ENCODE peak calls at places on chromosome 15, in eight cellular contexts. One of them, this sample, is unnamed.

GRCh38 chr15:99614749-99615288 is 49.0 kb downstream of the MEF2A start:
- DNase-seq in transverse colon: no peak
- DNase-seq in dorsolateral prefrontal cortex: no peak
- DNase-seq in epithelial cell of esophagus: peak; percentile 31
- DNase-seq in OCI-LY7: no peak
- DNase-seq in lung: no peak
- DNase-seq in lower leg skin: no peak
- DNase-seq in tibial artery: no peak
- DNase-seq in this sample: no peak

GRCh38 chr15:101070502-101071273 is 151.5 kb downstream of the LRRK1 start:
- DNase-seq in transverse colon: no peak
- DNase-seq in dorsolateral prefrontal cortex: peak; percentile 13
- DNase-seq in epithelial cell of esophagus: peak; percentile 77
- DNase-seq in OCI-LY7: no peak
- DNase-seq in lung: no peak
- DNase-seq in lower leg skin: no peak
- DNase-seq in tibial artery: no peak
- DNase-seq in this sample: no peak

GRCh38 chr15:82031871-82032270 is 13.9 kb downstream of the MEX3B start:
- DNase-seq in transverse colon: no peak
- DNase-seq in dorsolateral prefrontal cortex: no peak
- DNase-seq in epithelial cell of esophagus: no peak
- DNase-seq in OCI-LY7: no peak
- DNase-seq in lung: no peak
- DNase-seq in lower leg skin: no peak
- DNase-seq in tibial artery: no peak
- DNase-seq in this sample: no peak

GRCh38 chr15:39579487-39580116 is 1.3 kb upstream of the THBS1 start:
- DNase-seq in transverse colon: peak; percentile 49
- DNase-seq in dorsolateral prefrontal cortex: no peak
- DNase-seq in epithelial cell of esophagus: peak; percentile 85
- DNase-seq in OCI-LY7: no peak
- DNase-seq in lung: peak; percentile 80
- DNase-seq in lower leg skin: peak; percentile 92
- DNase-seq in tibial artery: peak; percentile 84
- DNase-seq in this sample: no peak

GRCh38 chr15:60326343-60326742 is 71.4 kb downstream of the ANXA2 start:
- DNase-seq in transverse colon: no peak
- DNase-seq in dorsolateral prefrontal cortex: no peak
- DNase-seq in epithelial cell of esophagus: no peak
- DNase-seq in OCI-LY7: no peak
- DNase-seq in lung: no peak
- DNase-seq in lower leg skin: no peak
- DNase-seq in tibial artery: no peak
- DNase-seq in this sample: no peak

GRCh38 chr15:34360298-34360697 is 6.7 kb downstream of the LPCAT4 start:
- DNase-seq in transverse colon: no peak
- DNase-seq in dorsolateral prefrontal cortex: no peak
- DNase-seq in epithelial cell of esophagus: peak; percentile 91
- DNase-seq in OCI-LY7: no peak
- DNase-seq in lung: no peak
- DNase-seq in lower leg skin: no peak
- DNase-seq in tibial artery: no peak
- DNase-seq in this sample: no peak

GRCh38 chr15:43939070-43939469 is 112.3 kb downstream of the WDR76 start:
- DNase-seq in transverse colon: peak; percentile 14
- DNase-seq in dorsolateral prefrontal cortex: no peak
- DNase-seq in epithelial cell of esophagus: peak; percentile 42
- DNase-seq in OCI-LY7: peak; percentile 13
- DNase-seq in lung: no peak
- DNase-seq in lower leg skin: no peak
- DNase-seq in tibial artery: no peak
- DNase-seq in this sample: peak; percentile 21

GRCh38 chr15:87537295-87537694 is 719.2 kb downstream of the NTRK3 start:
- DNase-seq in transverse colon: no peak
- DNase-seq in dorsolateral prefrontal cortex: no peak
- DNase-seq in epithelial cell of esophagus: no peak
- DNase-seq in OCI-LY7: no peak
- DNase-seq in lung: no peak
- DNase-seq in lower leg skin: no peak
- DNase-seq in tibial artery: no peak
- DNase-seq in this sample: no peak

GRCh38 chr15:49832421-49832980 is 211.7 kb downstream of the DTWD1 start:
- DNase-seq in transverse colon: peak; percentile 56
- DNase-seq in dorsolateral prefrontal cortex: no peak
- DNase-seq in epithelial cell of esophagus: peak; percentile 47
- DNase-seq in OCI-LY7: peak; percentile 3
- DNase-seq in lung: no peak
- DNase-seq in lower leg skin: no peak
- DNase-seq in tibial artery: no peak
- DNase-seq in this sample: no peak

GRCh38 chr15:64943512-64944225 is 32.0 kb downstream of the ANKDD1A start:
- DNase-seq in transverse colon: no peak
- DNase-seq in dorsolateral prefrontal cortex: no peak
- DNase-seq in epithelial cell of esophagus: no peak
- DNase-seq in OCI-LY7: no peak
- DNase-seq in lung: peak; percentile 26
- DNase-seq in lower leg skin: peak; percentile 50
- DNase-seq in tibial artery: no peak
- DNase-seq in this sample: no peak

GRCh38 chr15:44501768-44502366 is 35.1 kb upstream of the EIF3J start:
- DNase-seq in transverse colon: no peak
- DNase-seq in dorsolateral prefrontal cortex: no peak
- DNase-seq in epithelial cell of esophagus: peak; percentile 48
- DNase-seq in OCI-LY7: peak; percentile 42
- DNase-seq in lung: no peak
- DNase-seq in lower leg skin: no peak
- DNase-seq in tibial artery: no peak
- DNase-seq in this sample: peak; percentile 36

GRCh38 chr15:80210612-80211554 is 41.1 kb downstream of the CTXND1 start:
- DNase-seq in transverse colon: no peak
- DNase-seq in dorsolateral prefrontal cortex: no peak
- DNase-seq in epithelial cell of esophagus: no peak
- DNase-seq in OCI-LY7: peak; percentile 36
- DNase-seq in lung: peak; percentile 11
- DNase-seq in lower leg skin: no peak
- DNase-seq in tibial artery: no peak
- DNase-seq in this sample: peak; percentile 34

GRCh38 chr15:31374489-31374888 is 47.9 kb downstream of the KLF13 start:
- DNase-seq in transverse colon: peak; percentile 79
- DNase-seq in dorsolateral prefrontal cortex: no peak
- DNase-seq in epithelial cell of esophagus: no peak
- DNase-seq in OCI-LY7: no peak
- DNase-seq in lung: no peak
- DNase-seq in lower leg skin: no peak
- DNase-seq in tibial artery: no peak
- DNase-seq in this sample: peak; percentile 16

GRCh38 chr15:66803182-66803729 is 101.2 kb downstream of the SMAD6 start:
- DNase-seq in transverse colon: peak; percentile 89
- DNase-seq in dorsolateral prefrontal cortex: no peak
- DNase-seq in epithelial cell of esophagus: peak; percentile 87
- DNase-seq in OCI-LY7: no peak
- DNase-seq in lung: peak; percentile 94
- DNase-seq in lower leg skin: peak; percentile 97
- DNase-seq in tibial artery: peak; percentile 94
- DNase-seq in this sample: no peak

GRCh38 chr15:89203705-89204273 is 17.6 kb downstream of the RLBP1 start:
- DNase-seq in transverse colon: no peak
- DNase-seq in dorsolateral prefrontal cortex: no peak
- DNase-seq in epithelial cell of esophagus: no peak
- DNase-seq in OCI-LY7: no peak
- DNase-seq in lung: no peak
- DNase-seq in lower leg skin: no peak
- DNase-seq in tibial artery: no peak
- DNase-seq in this sample: no peak

GRCh38 chr15:71201471-71201870 is 86.2 kb downstream of the THSD4 start:
- DNase-seq in transverse colon: peak; percentile 11
- DNase-seq in dorsolateral prefrontal cortex: no peak
- DNase-seq in epithelial cell of esophagus: no peak
- DNase-seq in OCI-LY7: no peak
- DNase-seq in lung: peak; percentile 87
- DNase-seq in lower leg skin: peak; percentile 76
- DNase-seq in tibial artery: no peak
- DNase-seq in this sample: no peak

GRCh38 chr15:33915571-33916407 is 52.5 kb upstream of the CHRM5 start:
- DNase-seq in transverse colon: peak; percentile 66
- DNase-seq in dorsolateral prefrontal cortex: no peak
- DNase-seq in epithelial cell of esophagus: peak; percentile 67
- DNase-seq in OCI-LY7: no peak
- DNase-seq in lung: no peak
- DNase-seq in lower leg skin: no peak
- DNase-seq in tibial artery: no peak
- DNase-seq in this sample: no peak

GRCh38 chr15:67997996-67998395 is 56.1 kb upstream of the PIAS1 start:
- DNase-seq in transverse colon: no peak
- DNase-seq in dorsolateral prefrontal cortex: no peak
- DNase-seq in epithelial cell of esophagus: peak; percentile 94
- DNase-seq in OCI-LY7: no peak
- DNase-seq in lung: no peak
- DNase-seq in lower leg skin: peak; percentile 10
- DNase-seq in tibial artery: no peak
- DNase-seq in this sample: no peak

GRCh38 chr15:51737538-51738305 is at the start of gene LYSMD2:
- DNase-seq in transverse colon: peak; percentile 79
- DNase-seq in dorsolateral prefrontal cortex: peak; percentile 53
- DNase-seq in epithelial cell of esophagus: peak; percentile 51
- DNase-seq in OCI-LY7: peak; percentile 30
- DNase-seq in lung: peak; percentile 70
- DNase-seq in lower leg skin: peak; percentile 95
- DNase-seq in tibial artery: peak; percentile 88
- DNase-seq in this sample: peak; percentile 83

GRCh38 chr15:50124557-50125080 is 5.6 kb upstream of the ATP8B4 start:
- DNase-seq in transverse colon: no peak
- DNase-seq in dorsolateral prefrontal cortex: no peak
- DNase-seq in epithelial cell of esophagus: no peak
- DNase-seq in OCI-LY7: no peak
- DNase-seq in lung: no peak
- DNase-seq in lower leg skin: no peak
- DNase-seq in tibial artery: no peak
- DNase-seq in this sample: no peak

GRCh38 chr15:70777156-70777926 is 14.0 kb upstream of the UACA start:
- DNase-seq in transverse colon: no peak
- DNase-seq in dorsolateral prefrontal cortex: no peak
- DNase-seq in epithelial cell of esophagus: no peak
- DNase-seq in OCI-LY7: no peak
- DNase-seq in lung: peak; percentile 9
- DNase-seq in lower leg skin: no peak
- DNase-seq in tibial artery: no peak
- DNase-seq in this sample: no peak

GRCh38 chr15:52804526-52805081 is 14.5 kb upstream of the ONECUT1 start:
- DNase-seq in transverse colon: no peak
- DNase-seq in dorsolateral prefrontal cortex: no peak
- DNase-seq in epithelial cell of esophagus: no peak
- DNase-seq in OCI-LY7: no peak
- DNase-seq in lung: no peak
- DNase-seq in lower leg skin: peak; percentile 57
- DNase-seq in tibial artery: no peak
- DNase-seq in this sample: peak; percentile 33

GRCh38 chr15:45242289-45242688 is 9.7 kb upstream of the SLC28A2 start:
- DNase-seq in transverse colon: no peak
- DNase-seq in dorsolateral prefrontal cortex: no peak
- DNase-seq in epithelial cell of esophagus: no peak
- DNase-seq in OCI-LY7: peak; percentile 42
- DNase-seq in lung: no peak
- DNase-seq in lower leg skin: no peak
- DNase-seq in tibial artery: no peak
- DNase-seq in this sample: no peak

GRCh38 chr15:48385431-48385830 is 54.2 kb downstream of the DUT start:
- DNase-seq in transverse colon: no peak
- DNase-seq in dorsolateral prefrontal cortex: no peak
- DNase-seq in epithelial cell of esophagus: peak; percentile 69
- DNase-seq in OCI-LY7: no peak
- DNase-seq in lung: no peak
- DNase-seq in lower leg skin: no peak
- DNase-seq in tibial artery: no peak
- DNase-seq in this sample: no peak

GRCh38 chr15:74664028-74664616 is 31.7 kb downstream of the EDC3 start:
- DNase-seq in transverse colon: peak; percentile 80
- DNase-seq in dorsolateral prefrontal cortex: no peak
- DNase-seq in epithelial cell of esophagus: peak; percentile 38
- DNase-seq in OCI-LY7: no peak
- DNase-seq in lung: peak; percentile 76
- DNase-seq in lower leg skin: no peak
- DNase-seq in tibial artery: no peak
- DNase-seq in this sample: no peak

GRCh38 chr15:76035593-76035992 is 23.4 kb upstream of the NRG4 start:
- DNase-seq in transverse colon: no peak
- DNase-seq in dorsolateral prefrontal cortex: no peak
- DNase-seq in epithelial cell of esophagus: no peak
- DNase-seq in OCI-LY7: no peak
- DNase-seq in lung: no peak
- DNase-seq in lower leg skin: no peak
- DNase-seq in tibial artery: no peak
- DNase-seq in this sample: no peak
- TF ChIP-seq CTCF in transverse colon: no peak
- TF ChIP-seq CTCF in dorsolateral prefrontal cortex: no peak
- TF ChIP-seq CTCF in epithelial cell of esophagus: no peak
- TF ChIP-seq CTCF in OCI-LY7: no peak
- TF ChIP-seq CTCF in lung: no peak
- TF ChIP-seq CTCF in lower leg skin: no peak
- TF ChIP-seq CTCF in tibial artery: no peak
- TF ChIP-seq CTCF in this sample: no peak

GRCh38 chr15:92079047-92079446 is 225.5 kb downstream of the SLCO3A1 start:
- DNase-seq in transverse colon: no peak
- DNase-seq in dorsolateral prefrontal cortex: no peak
- DNase-seq in epithelial cell of esophagus: no peak
- DNase-seq in OCI-LY7: peak; percentile 51
- DNase-seq in lung: no peak
- DNase-seq in lower leg skin: no peak
- DNase-seq in tibial artery: no peak
- DNase-seq in this sample: no peak
- TF ChIP-seq CTCF in transverse colon: no peak
- TF ChIP-seq CTCF in dorsolateral prefrontal cortex: no peak
- TF ChIP-seq CTCF in epithelial cell of esophagus: peak; percentile 47
- TF ChIP-seq CTCF in OCI-LY7: peak; percentile 74
- TF ChIP-seq CTCF in lung: no peak
- TF ChIP-seq CTCF in lower leg skin: no peak
- TF ChIP-seq CTCF in tibial artery: no peak
- TF ChIP-seq CTCF in this sample: no peak

DNA sequence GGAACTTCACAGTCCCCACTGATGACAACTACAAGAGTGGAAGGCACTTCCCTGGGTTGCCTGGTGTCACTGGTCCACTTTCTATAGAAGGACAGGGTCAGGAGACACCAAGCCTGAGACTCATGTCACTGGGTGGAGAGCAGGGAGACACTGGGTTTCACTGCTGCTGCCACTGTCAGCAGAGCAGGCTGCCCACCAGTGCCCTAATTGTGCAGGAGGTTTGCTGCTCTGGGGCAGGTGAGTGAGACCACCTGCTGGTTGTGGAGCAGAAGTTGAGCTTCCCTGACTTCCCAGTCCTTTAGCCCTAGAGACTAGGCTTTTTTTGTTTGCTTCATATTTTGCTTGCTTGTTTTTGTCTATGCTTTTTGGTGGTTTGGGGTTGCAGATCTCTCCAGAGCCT is 528.4 kb upstream of the RGMA start:
- DNase-seq in transverse colon: no peak
- DNase-seq in dorsolateral prefrontal cortex: no peak
- DNase-seq in epithelial cell of esophagus: no peak
- DNase-seq in OCI-LY7: no peak
- DNase-seq in lung: no peak
- DNase-seq in lower leg skin: no peak
- DNase-seq in tibial artery: no peak
- DNase-seq in this sample: no peak
- TF ChIP-seq CTCF in transverse colon: no peak
- TF ChIP-seq CTCF in dorsolateral prefrontal cortex: no peak
- TF ChIP-seq CTCF in epithelial cell of esophagus: no peak
- TF ChIP-seq CTCF in OCI-LY7: peak; percentile 13
- TF ChIP-seq CTCF in lung: no peak
- TF ChIP-seq CTCF in lower leg skin: no peak
- TF ChIP-seq CTCF in tibial artery: no peak
- TF ChIP-seq CTCF in this sample: no peak

GRCh38 chr15:75872400-75872990 is 29.2 kb downstream of the UBE2Q2 start:
- DNase-seq in transverse colon: no peak
- DNase-seq in dorsolateral prefrontal cortex: no peak
- DNase-seq in epithelial cell of esophagus: no peak
- DNase-seq in OCI-LY7: no peak
- DNase-seq in lung: no peak
- DNase-seq in lower leg skin: no peak
- DNase-seq in tibial artery: no peak
- DNase-seq in this sample: no peak
- TF ChIP-seq CTCF in transverse colon: no peak
- TF ChIP-seq CTCF in dorsolateral prefrontal cortex: no peak
- TF ChIP-seq CTCF in epithelial cell of esophagus: no peak
- TF ChIP-seq CTCF in OCI-LY7: no peak
- TF ChIP-seq CTCF in lung: no peak
- TF ChIP-seq CTCF in lower leg skin: no peak
- TF ChIP-seq CTCF in tibial artery: no peak
- TF ChIP-seq CTCF in this sample: no peak

This sample was measured in GM20000.